ENCODE peak calls at places on chromosomes 5 and 9, in ten cellular contexts. Z is body of pancreas; O is C1 segment of cervical spinal cord; S is fibroblast of gingiva; A is activated effector memory CD4-positive, alpha-beta T cell treated with anti-CD3 and anti-CD28 coated beads, Interleukin-2, amount 50 U/mL, for 16 hours; D is stimulated activated naive CD8-positive, alpha-beta T cell treated with anti-CD3 and anti-CD28 coated beads, Interleukin-15, Interleukin-2, amounts not matched to agents 100 U/mL and 50 U/mL, for 24 hours; P is midbrain; G is RCC 7860; F is endothelial cell of umbilical vein; X is colonic mucosa. H is an unnamed sample.
A peak's percentile ranks its signal among the peaks of the same experiment; 100 is the strongest.

GRCh38 chr5:123448017-123448617 is 24.9 kb upstream of the CEP120 start:
- DNase-seq in Z (no peak), O (no peak), S (no peak), A (no peak), D (no peak), P (no peak), G (no peak), F (no peak), X (no peak), H (no peak)

GRCh38 chr5:39948867-39949468 is 524.2 kb upstream of the DAB2 start:
- DNase-seq in Z (peak; percentile 90), O (no peak), S (peak; percentile 64), A (peak; percentile 74), D (peak; percentile 52), P (peak; percentile 70), G (peak; percentile 63), F (peak; percentile 77), X (peak; percentile 72), H (peak; percentile 78)

GRCh38 chr9:111959468-111959941 is 62.9 kb downstream of the UGCG start:
- DNase-seq in Z (peak; percentile 69), O (no peak), S (peak; percentile 82), A (no peak), D (no peak), P (no peak), G (peak; percentile 100), F (peak; percentile 49), X (peak; percentile 57), H (peak; percentile 82)

GRCh38 chr9:6549106-6549505 is 96.4 kb downstream of the GLDC start:
- DNase-seq in Z (no peak), O (no peak), S (no peak), A (no peak), D (no peak), P (no peak), G (no peak), F (no peak), X (no peak), H (no peak)

GRCh38 chr9:91362212-91362611 is 494 bp upstream of the AUH start:
- DNase-seq in Z (no peak), O (no peak), S (no peak), A (no peak), D (no peak), P (no peak), G (no peak), F (no peak), X (no peak), H (no peak)

GRCh38 chr9:68495287-68495686 is 45.4 kb downstream of the TMEM252 start:
- DNase-seq in Z (no peak), O (no peak), S (no peak), A (no peak), D (no peak), P (no peak), G (no peak), F (no peak), X (no peak), H (no peak)

GRCh38 chr5:167982-168660 is 23.2 kb upstream of the LRRC14B start:
- DNase-seq in Z (no peak), O (no peak), S (peak; percentile 87), A (peak; percentile 45), D (no peak), P (no peak), G (peak; percentile 95), F (peak; percentile 17), X (no peak), H (no peak)

GRCh38 chr5:40347981-40348725 is 331.6 kb upstream of the PTGER4 start:
- DNase-seq in Z (no peak), O (no peak), S (no peak), A (no peak), D (no peak), P (no peak), G (no peak), F (no peak), X (no peak), H (no peak)

GRCh38 chr5:71632168-71632567 is 45.0 kb downstream of the MCCC2 start:
- DNase-seq in Z (no peak), O (no peak), S (no peak), A (no peak), D (no peak), P (no peak), G (no peak), F (no peak), X (no peak), H (no peak)

GRCh38 chr5:176533390-176533789 is 3.8 kb downstream of the RNF44 start:
- DNase-seq in Z (peak; percentile 44), O (peak; percentile 42), S (no peak), A (no peak), D (peak; percentile 32), P (peak; percentile 33), G (no peak), F (no peak), X (no peak), H (no peak)

GRCh38 chr5:65262590-65263189 is 219.0 kb downstream of the ADAMTS6 start:
- DNase-seq in Z (peak; percentile 12), O (no peak), S (peak; percentile 71), A (no peak), D (no peak), P (no peak), G (peak; percentile 16), F (peak; percentile 76), X (no peak), H (peak; percentile 56)

GRCh38 chr9:127710204-127710805 is 3.5 kb downstream of the CFAP157 start:
- DNase-seq in Z (no peak), O (no peak), S (no peak), A (no peak), D (no peak), P (no peak), G (no peak), F (no peak), X (no peak), H (no peak)

GRCh38 chr9:134996591-134997530 is 79.1 kb upstream of the FCN1 start:
- DNase-seq in Z (no peak), O (no peak), S (no peak), A (peak; percentile 53), D (no peak), P (no peak), G (no peak), F (no peak), X (no peak), H (no peak)

GRCh38 chr9:93306081-93306480 is 122.1 kb downstream of the WNK2 start:
- DNase-seq in Z (no peak), O (no peak), S (no peak), A (no peak), D (no peak), P (no peak), G (no peak), F (no peak), X (no peak), H (no peak)

GRCh38 chr9:29211003-29211584 is 1637.8 kb upstream of the C9orf72 start:
- DNase-seq in Z (no peak), O (no peak), S (no peak), A (no peak), D (no peak), P (no peak), G (no peak), F (no peak), X (no peak), H (no peak)

GRCh38 chr5:170049713-170050112 is 56.0 kb upstream of the FOXI1 start:
- DNase-seq in Z (no peak), O (no peak), S (no peak), A (no peak), D (no peak), P (no peak), G (no peak), F (no peak), X (no peak), H (no peak)

GRCh38 chr5:147803941-147804717 is 21.6 kb upstream of the JAKMIP2 start:
- DNase-seq in Z (no peak), O (no peak), S (no peak), A (no peak), D (no peak), P (no peak), G (no peak), F (no peak), X (no peak), H (no peak)

GRCh38 chr9:69946800-69947437 is 96.7 kb upstream of the MAMDC2 start:
- DNase-seq in Z (peak; percentile 17), O (no peak), S (peak; percentile 88), A (no peak), D (no peak), P (no peak), G (peak; percentile 88), F (peak; percentile 74), X (no peak), H (peak; percentile 94)

GRCh38 chr5:96384353-96384752 is 48.7 kb downstream of the PCSK1 start:
- DNase-seq in Z (no peak), O (peak; percentile 67), S (peak; percentile 82), A (no peak), D (no peak), P (no peak), G (peak; percentile 84), F (peak; percentile 83), X (no peak), H (peak; percentile 68)

GRCh38 chr9:136403915-136404800 is 4.2 kb upstream of the SNAPC4 start:
- DNase-seq in Z (no peak), O (no peak), S (no peak), A (peak; percentile 83), D (peak; percentile 68), P (no peak), G (no peak), F (no peak), X (no peak), H (no peak)

GRCh38 chr9:69131682-69132081 is 42.4 kb upstream of the TJP2 start:
- DNase-seq in Z (peak; percentile 55), O (no peak), S (peak; percentile 80), A (no peak), D (no peak), P (no peak), G (peak; percentile 91), F (peak; percentile 53), X (no peak), H (no peak)

GRCh38 chr5:29197636-29198035 is 1995.8 kb upstream of the CDH6 start:
- DNase-seq in Z (no peak), O (no peak), S (no peak), A (no peak), D (no peak), P (no peak), G (no peak), F (no peak), X (no peak), H (peak; percentile 47)